ENCODE peak calls at places on chromosomes 3 and 15, in four cellular contexts. One of them, this sample, is unnamed.

GRCh38 chr15:26311710-26312236 is 448.6 kb upstream of the ATP10A start:
- DNase-seq in GM04503: no peak
- DNase-seq in IMR-90: no peak
- DNase-seq in sigmoid colon: no peak
- DNase-seq in this sample: no peak

GRCh38 chr15:36294359-36294758 is 285.1 kb upstream of the CDIN1 start:
- DNase-seq in GM04503: no peak
- DNase-seq in IMR-90: peak; percentile 13
- DNase-seq in sigmoid colon: no peak
- DNase-seq in this sample: no peak

GRCh38 chr3:159929181-159929893 is 59.3 kb upstream of the IL12A start:
- DNase-seq in sigmoid colon: no peak
- DNase-seq in GM04503: no peak
- DNase-seq in IMR-90: peak; percentile 87
- DNase-seq in this sample: peak; percentile 86

GRCh38 chr15:58447244-58448010 is 15.6 kb downstream of the LIPC start:
- DNase-seq in sigmoid colon: no peak
- DNase-seq in IMR-90: peak; percentile 72
- DNase-seq in GM04503: peak; percentile 65
- DNase-seq in this sample: no peak

GRCh38 chr15:32651229-32651837 is 9.8 kb downstream of the SCG5 start:
- DNase-seq in sigmoid colon: peak; percentile 64
- DNase-seq in IMR-90: peak; percentile 73
- DNase-seq in GM04503: no peak
- DNase-seq in this sample: peak; percentile 64

GRCh38 chr3:165339753-165340152 is 143.6 kb upstream of the SLITRK3 start:
- DNase-seq in sigmoid colon: no peak
- DNase-seq in IMR-90: peak; percentile 4
- DNase-seq in GM04503: no peak
- DNase-seq in this sample: no peak

GRCh38 chr3:157120071-157120892 is 39.7 kb downstream of the CCNL1 start:
- DNase-seq in GM04503: no peak
- DNase-seq in IMR-90: no peak
- DNase-seq in sigmoid colon: no peak
- DNase-seq in this sample: no peak

GRCh38 chr15:57570994-57571393 is 20.7 kb upstream of the MYZAP start:
- DNase-seq in GM04503: peak; percentile 23
- DNase-seq in IMR-90: peak; percentile 21
- DNase-seq in sigmoid colon: no peak
- DNase-seq in this sample: peak; percentile 42

GRCh38 chr3:47577583-47578118 is 1.0 kb downstream of the CSPG5 start:
- DNase-seq in GM04503: no peak
- DNase-seq in IMR-90: no peak
- DNase-seq in sigmoid colon: no peak
- DNase-seq in this sample: no peak

GRCh38 chr3:184467171-184467570 is 87.3 kb downstream of the CHRD start:
- DNase-seq in sigmoid colon: no peak
- DNase-seq in GM04503: no peak
- DNase-seq in IMR-90: no peak
- DNase-seq in this sample: no peak

GRCh38 chr3:15064299-15064834 is 748 bp downstream of the MRPS25 start:
- DNase-seq in IMR-90: peak; percentile 25
- DNase-seq in GM04503: no peak
- DNase-seq in sigmoid colon: no peak
- DNase-seq in this sample: peak; percentile 23

GRCh38 chr3:27134165-27134796 is 234.9 kb downstream of the NEK10 start:
- DNase-seq in GM04503: peak; percentile 11
- DNase-seq in sigmoid colon: peak; percentile 76
- DNase-seq in IMR-90: peak; percentile 66
- DNase-seq in this sample: peak; percentile 53

GRCh38 chr3:34793066-34793465 is 846.3 kb upstream of the ARPP21 start:
- DNase-seq in GM04503: no peak
- DNase-seq in IMR-90: no peak
- DNase-seq in sigmoid colon: no peak
- DNase-seq in this sample: no peak

GRCh38 chr3:66039590-66039887 is 821 bp upstream of the MAGI1 start:
- DNase-seq in sigmoid colon: peak; percentile 69
- DNase-seq in IMR-90: no peak
- DNase-seq in GM04503: no peak
- DNase-seq in this sample: no peak

GRCh38 chr3:71307884-71308697 is 275.4 kb downstream of the FOXP1 start:
- DNase-seq in sigmoid colon: no peak
- DNase-seq in GM04503: no peak
- DNase-seq in IMR-90: peak; percentile 46
- DNase-seq in this sample: no peak

GRCh38 chr15:62254137-62254934 is 89.3 kb upstream of the C2CD4B start:
- DNase-seq in GM04503: no peak
- DNase-seq in IMR-90: peak; percentile 43
- DNase-seq in sigmoid colon: peak; percentile 72
- DNase-seq in this sample: peak; percentile 29

GRCh38 chr3:150098621-150099020 is 127.9 kb upstream of the PFN2 start:
- DNase-seq in GM04503: no peak
- DNase-seq in IMR-90: no peak
- DNase-seq in sigmoid colon: no peak
- DNase-seq in this sample: no peak

GRCh38 chr3:52830535-52831258 is at the start of gene ITIH4:
- DNase-seq in IMR-90: no peak
- DNase-seq in GM04503: no peak
- DNase-seq in sigmoid colon: no peak
- DNase-seq in this sample: no peak

GRCh38 chr3:127740136-127740915 is 67.6 kb downstream of the ABTB1 start:
- DNase-seq in GM04503: no peak
- DNase-seq in sigmoid colon: no peak
- DNase-seq in IMR-90: no peak
- DNase-seq in this sample: no peak

GRCh38 chr3:143830063-143830462 is 18.2 kb downstream of the SLC9A9 start:
- DNase-seq in GM04503: no peak
- DNase-seq in sigmoid colon: no peak
- DNase-seq in IMR-90: no peak
- DNase-seq in this sample: no peak

GRCh38 chr15:71043373-71043772 is 71.9 kb upstream of the THSD4 start:
- DNase-seq in IMR-90: peak; percentile 81
- DNase-seq in sigmoid colon: no peak
- DNase-seq in GM04503: no peak
- DNase-seq in this sample: peak; percentile 21

This sample was measured in HFFc6.